ENCODE peak calls at places on chromosomes 13 and 19, in seven cellular contexts. A is left kidney, W is MCF 10A, Q is cardiac muscle cell, V is cerebellar cortex, M is cerebellar nuclear complex, F is frontal cortex. Y is an unnamed sample.

GRCh38 chr13:54775501-54776191 is 1747.0 kb downstream of the OLFM4 start:
- DNase-seq in W (no peak), Q (no peak), F (no peak), A (no peak), M (no peak), V (no peak), Y (no peak)

GRCh38 chr13:98384739-98385138 is 192.2 kb downstream of the STK24 start:
- DNase-seq in V (no peak), Q (no peak), W (peak), A (no peak), F (no peak), M (no peak), Y (no peak)

GRCh38 chr19:8355631-8356402 is 8.1 kb upstream of the ANGPTL4 start:
- DNase-seq in F (no peak), Q (peak), V (no peak), W (peak), M (no peak), A (no peak), Y (no peak)

GRCh38 chr13:62837895-62838294 is 1422.2 kb upstream of the PCDH20 start:
- DNase-seq in V (no peak), W (peak), Q (no peak), M (no peak), A (no peak), F (no peak), Y (no peak)

GRCh38 chr13:100694722-100695644 is 20.4 kb upstream of the TMTC4 start:
- DNase-seq in V (peak), M (no peak), Q (peak), A (peak), W (peak), F (no peak), Y (no peak)

GRCh38 chr13:29195459-29195858 is 375.3 kb downstream of the MTUS2 start:
- DNase-seq in V (no peak), A (no peak), M (no peak), F (no peak), W (no peak), Q (no peak), Y (no peak)

GRCh38 chr19:11798391-11799296 is at the start of gene ZNF491:
- DNase-seq in F (peak), V (peak), M (peak), Q (peak), A (peak), W (no peak), Y (peak)

GRCh38 chr13:112892759-112893569 is 76.0 kb upstream of the MCF2L start:
- DNase-seq in F (no peak), M (no peak), Q (no peak), V (no peak), A (peak), W (no peak), Y (peak)

GRCh38 chr19:29841559-29842367 is 30.0 kb downstream of the CCNE1 start:
- DNase-seq in Q (peak), W (peak), V (peak), M (no peak), F (no peak), A (peak), Y (peak)

GRCh38 chr13:67574320-67575233 is 344.4 kb upstream of the PCDH9 start:
- DNase-seq in A (no peak), M (no peak), W (peak), F (no peak), V (no peak), Q (no peak), Y (no peak)

GRCh38 chr13:113933901-113934300 is 40.0 kb downstream of the C13orf46 start:
- DNase-seq in Q (no peak), W (no peak), M (no peak), F (no peak), V (no peak), A (no peak), Y (no peak)

GRCh38 chr13:113393572-113394503 is 29.9 kb upstream of the GRTP1 start:
- DNase-seq in W (peak), M (peak), Q (peak), F (peak), A (peak), V (peak), Y (peak)

GRCh38 chr19:43483281-43483680 is 17.9 kb upstream of the LYPD3 start:
- DNase-seq in F (no peak), V (no peak), M (no peak), A (no peak), W (no peak), Q (no peak), Y (no peak)

GRCh38 chr19:16263115-16263839 is 61.3 kb upstream of the KLF2 start:
- DNase-seq in W (no peak), A (no peak), M (no peak), F (no peak), V (no peak), Q (no peak), Y (no peak)

GRCh38 chr13:62627226-62627625 is 1211.6 kb upstream of the PCDH20 start:
- DNase-seq in F (no peak), M (no peak), W (no peak), Q (no peak), A (no peak), V (no peak), Y (no peak)

GRCh38 chr13:90534617-90535340 is 812.7 kb upstream of the MIR17HG start:
- DNase-seq in M (no peak), W (no peak), A (no peak), Q (no peak), F (no peak), V (no peak), Y (no peak)

GRCh38 chr13:82654851-82655517 is 1227.3 kb downstream of the SLITRK1 start:
- DNase-seq in M (no peak), V (no peak), F (no peak), Q (peak), A (no peak), W (peak), Y (no peak)

GRCh38 chr13:59259416-59260000 is 904.2 kb downstream of the DIAPH3 start:
- DNase-seq in Q (no peak), M (no peak), V (no peak), F (no peak), W (no peak), A (no peak), Y (no peak)

GRCh38 chr19:1066748-1067340 is at the start of gene ARHGAP45:
- DNase-seq in Q (no peak), M (no peak), F (no peak), W (peak), V (no peak), A (peak), Y (no peak)

GRCh38 chr13:23618341-23618740 is 48.1 kb downstream of the TNFRSF19 start:
- DNase-seq in Q (peak), V (no peak), F (no peak), W (peak), A (no peak), M (no peak), Y (no peak)

GRCh38 chr13:88429862-88430261 is 758.7 kb downstream of the SLITRK5 start:
- DNase-seq in Q (no peak), V (no peak), M (no peak), A (peak), W (no peak), F (no peak), Y (no peak)

GRCh38 chr13:105990256-105990958 is 545.1 kb downstream of the EFNB2 start:
- DNase-seq in M (no peak), V (no peak), W (peak), F (no peak), A (no peak), Q (no peak), Y (no peak)

GRCh38 chr19:35710784-35711723 is 6.7 kb downstream of the ZBTB32 start:
- DNase-seq in M (no peak), A (no peak), F (no peak), W (no peak), V (no peak), Q (no peak), Y (no peak)

GRCh38 chr13:59874973-59875372 is 288.8 kb downstream of the DIAPH3 start:
- DNase-seq in A (no peak), V (no peak), F (no peak), M (no peak), W (no peak), Q (no peak), Y (no peak)

GRCh38 chr19:49196527-49197240 is 39.1 kb downstream of the TRPM4 start:
- DNase-seq in F (peak), A (peak), W (no peak), Q (peak), M (no peak), V (peak), Y (peak)

GRCh38 chr13:29589234-29589633 is 6.3 kb downstream of the SLC7A1 start:
- DNase-seq in A (peak), V (no peak), Q (no peak), W (no peak), F (no peak), M (no peak), Y (no peak)

GRCh38 chr13:113196970-113197737 is 11.3 kb downstream of the PCID2 start:
- DNase-seq in W (no peak), V (no peak), F (no peak), Q (no peak), M (no peak), A (no peak), Y (no peak)

GRCh38 chr13:99211421-99212035 is 10.9 kb downstream of the UBAC2 start:
- DNase-seq in M (no peak), F (no peak), A (no peak), Q (no peak), W (no peak), V (no peak), Y (no peak)

GRCh38 chr13:78611040-78611439 is 7.7 kb upstream of the POU4F1 start:
- DNase-seq in V (no peak), Q (no peak), M (no peak), W (no peak), F (no peak), A (peak), Y (no peak)